ENCODE peak calls at places on chromosome X, in seven cellular contexts. One of them, this sample, is unnamed.

GRCh38 chrX:40108084-40108958 is 10.6 kb upstream of the BCOR start:
- DNase-seq in esophagus squamous epithelium: no peak
- DNase-seq in AG04450: no peak
- DNase-seq in MM.1S: no peak
- DNase-seq in tibial artery: no peak
- DNase-seq in ovary: peak; percentile 60
- DNase-seq in spleen: peak; percentile 77
- DNase-seq in this sample: peak; percentile 87

GRCh38 chrX:107716045-107716684 is 59.4 kb downstream of the TSC22D3 start:
- DNase-seq in esophagus squamous epithelium: no peak
- DNase-seq in AG04450: no peak
- DNase-seq in MM.1S: peak; percentile 27
- DNase-seq in tibial artery: no peak
- DNase-seq in ovary: peak; percentile 48
- DNase-seq in spleen: peak; percentile 85
- DNase-seq in this sample: peak; percentile 57

GRCh38 chrX:137432609-137433008 is 133.3 kb upstream of the ZIC3 start:
- DNase-seq in esophagus squamous epithelium: no peak
- DNase-seq in AG04450: no peak
- DNase-seq in MM.1S: peak; percentile 64
- DNase-seq in tibial artery: no peak
- DNase-seq in ovary: no peak
- DNase-seq in spleen: no peak
- DNase-seq in this sample: no peak

GRCh38 chrX:140425712-140426395 is 79.0 kb downstream of the SOX3 start:
- DNase-seq in esophagus squamous epithelium: no peak
- DNase-seq in AG04450: no peak
- DNase-seq in MM.1S: no peak
- DNase-seq in tibial artery: no peak
- DNase-seq in ovary: no peak
- DNase-seq in spleen: no peak
- DNase-seq in this sample: no peak

GRCh38 chrX:103367502-103367901 is 8.8 kb upstream of the BEX3 start:
- DNase-seq in esophagus squamous epithelium: no peak
- DNase-seq in AG04450: no peak
- DNase-seq in MM.1S: no peak
- DNase-seq in tibial artery: no peak
- DNase-seq in ovary: no peak
- DNase-seq in spleen: no peak
- DNase-seq in this sample: no peak

GRCh38 chrX:110317820-110318663 is at the start of gene AMMECR1:
- DNase-seq in esophagus squamous epithelium: peak; percentile 17
- DNase-seq in AG04450: peak; percentile 41
- DNase-seq in MM.1S: peak; percentile 83
- DNase-seq in tibial artery: peak; percentile 72
- DNase-seq in ovary: peak; percentile 87
- DNase-seq in spleen: peak; percentile 94
- DNase-seq in this sample: peak; percentile 85

GRCh38 chrX:150465856-150466775 is 102.3 kb upstream of the MTM1 start:
- DNase-seq in esophagus squamous epithelium: no peak
- DNase-seq in AG04450: no peak
- DNase-seq in MM.1S: no peak
- DNase-seq in tibial artery: no peak
- DNase-seq in ovary: peak; percentile 59
- DNase-seq in spleen: no peak
- DNase-seq in this sample: no peak

GRCh38 chrX:35392232-35392631 is 405.9 kb upstream of the MAGEB16 start:
- DNase-seq in esophagus squamous epithelium: no peak
- DNase-seq in AG04450: no peak
- DNase-seq in MM.1S: no peak
- DNase-seq in tibial artery: no peak
- DNase-seq in ovary: no peak
- DNase-seq in spleen: no peak
- DNase-seq in this sample: no peak

GRCh38 chrX:41084044-41084359 is 1.2 kb upstream of the USP9X start:
- DNase-seq in esophagus squamous epithelium: no peak
- DNase-seq in AG04450: no peak
- DNase-seq in MM.1S: no peak
- DNase-seq in tibial artery: no peak
- DNase-seq in ovary: no peak
- DNase-seq in spleen: no peak
- DNase-seq in this sample: no peak

GRCh38 chrX:101658661-101659477 is 781 bp downstream of the ARMCX2 start:
- DNase-seq in esophagus squamous epithelium: peak; percentile 1
- DNase-seq in AG04450: no peak
- DNase-seq in MM.1S: peak; percentile 39
- DNase-seq in tibial artery: peak; percentile 79
- DNase-seq in ovary: peak; percentile 83
- DNase-seq in spleen: peak; percentile 84
- DNase-seq in this sample: peak; percentile 89

GRCh38 chrX:45596190-45596808 is 395.6 kb upstream of the DIPK2B start:
- DNase-seq in esophagus squamous epithelium: no peak
- DNase-seq in AG04450: no peak
- DNase-seq in MM.1S: no peak
- DNase-seq in tibial artery: no peak
- DNase-seq in ovary: no peak
- DNase-seq in spleen: no peak
- DNase-seq in this sample: no peak

GRCh38 chrX:13533726-13534125 is 35.7 kb upstream of the EGFL6 start:
- DNase-seq in esophagus squamous epithelium: no peak
- DNase-seq in AG04450: no peak
- DNase-seq in MM.1S: no peak
- DNase-seq in tibial artery: no peak
- DNase-seq in ovary: no peak
- DNase-seq in spleen: no peak
- DNase-seq in this sample: no peak

GRCh38 chrX:19990519-19991349 is at the start of gene BCLAF3:
- DNase-seq in esophagus squamous epithelium: peak; percentile 46
- DNase-seq in AG04450: peak; percentile 55
- DNase-seq in MM.1S: peak; percentile 85
- DNase-seq in tibial artery: peak; percentile 84
- DNase-seq in ovary: peak; percentile 94
- DNase-seq in spleen: peak; percentile 97
- DNase-seq in this sample: peak; percentile 93

GRCh38 chrX:18676470-18676869 is 4.6 kb upstream of the RS1 start:
- DNase-seq in esophagus squamous epithelium: no peak
- DNase-seq in AG04450: no peak
- DNase-seq in MM.1S: no peak
- DNase-seq in tibial artery: no peak
- DNase-seq in ovary: peak; percentile 33
- DNase-seq in spleen: no peak
- DNase-seq in this sample: no peak

GRCh38 chrX:53223955-53224859 is 800 bp downstream of the KDM5C start:
- DNase-seq in esophagus squamous epithelium: no peak
- DNase-seq in AG04450: peak; percentile 10
- DNase-seq in MM.1S: no peak
- DNase-seq in tibial artery: no peak
- DNase-seq in ovary: no peak
- DNase-seq in spleen: peak; percentile 90
- DNase-seq in this sample: no peak

GRCh38 chrX:112691361-112691760 is 11.6 kb upstream of the LHFPL1 start:
- DNase-seq in esophagus squamous epithelium: no peak
- DNase-seq in AG04450: no peak
- DNase-seq in MM.1S: no peak
- DNase-seq in tibial artery: no peak
- DNase-seq in ovary: no peak
- DNase-seq in spleen: no peak
- DNase-seq in this sample: no peak

GRCh38 chrX:11341274-11342256 is 48.4 kb downstream of the AMELX start:
- DNase-seq in esophagus squamous epithelium: peak; percentile 3
- DNase-seq in AG04450: no peak
- DNase-seq in MM.1S: no peak
- DNase-seq in tibial artery: peak; percentile 74
- DNase-seq in ovary: peak; percentile 67
- DNase-seq in spleen: no peak
- DNase-seq in this sample: peak; percentile 86

GRCh38 chrX:113470166-113470565 is 629.5 kb upstream of the AMOT start:
- DNase-seq in esophagus squamous epithelium: no peak
- DNase-seq in AG04450: no peak
- DNase-seq in MM.1S: no peak
- DNase-seq in tibial artery: no peak
- DNase-seq in ovary: no peak
- DNase-seq in spleen: no peak
- DNase-seq in this sample: no peak

DNA sequence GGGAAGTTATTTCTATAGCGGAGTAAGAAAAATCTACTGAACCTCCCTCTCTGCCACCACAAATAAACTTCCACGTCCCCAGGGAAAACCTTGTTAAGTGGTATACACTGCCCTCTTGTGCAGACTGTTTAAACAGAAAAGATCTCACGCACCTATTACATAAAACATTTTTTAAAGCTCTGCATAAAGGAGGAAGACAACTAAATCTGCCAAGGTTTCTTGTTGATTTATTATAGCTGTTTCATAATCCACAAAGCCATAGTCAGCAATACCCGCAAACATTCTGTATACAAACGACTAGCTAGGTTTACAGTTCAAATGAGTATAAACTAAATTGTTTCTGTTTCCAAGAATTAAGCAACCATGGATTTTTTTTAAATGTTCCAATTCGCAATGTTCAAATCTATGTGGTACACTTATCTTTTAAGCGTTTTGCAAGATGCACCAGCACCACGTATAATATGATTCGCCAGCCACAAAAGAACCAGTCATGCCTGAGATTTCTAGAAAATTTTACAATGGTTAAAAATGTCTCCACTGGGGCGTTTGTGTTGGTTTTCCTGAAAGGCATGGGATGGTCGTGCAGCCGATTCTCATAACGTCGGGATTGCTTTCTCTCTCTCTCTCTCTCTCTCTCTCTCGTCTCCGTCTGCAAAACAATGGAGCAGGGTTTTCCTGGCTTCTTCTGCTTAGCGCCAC is 164.6 kb downstream of the PRKX start:
- DNase-seq in esophagus squamous epithelium: no peak
- DNase-seq in AG04450: peak; percentile 62
- DNase-seq in MM.1S: no peak
- DNase-seq in tibial artery: no peak
- DNase-seq in ovary: no peak
- DNase-seq in spleen: no peak
- DNase-seq in this sample: no peak
- H3K4me3 ChIP-seq in esophagus squamous epithelium: peak overlapping the region; percentile 28
- H3K4me3 ChIP-seq in AG04450: peak overlapping the region; percentile 40
- H3K4me3 ChIP-seq in MM.1S: no peak overlapping the region
- H3K4me3 ChIP-seq in tibial artery: peak overlapping the region; percentile 31
- H3K4me3 ChIP-seq in ovary: no peak overlapping the region
- H3K4me3 ChIP-seq in spleen: no peak overlapping the region
- H3K4me3 ChIP-seq in this sample: no peak overlapping the region

DNA sequence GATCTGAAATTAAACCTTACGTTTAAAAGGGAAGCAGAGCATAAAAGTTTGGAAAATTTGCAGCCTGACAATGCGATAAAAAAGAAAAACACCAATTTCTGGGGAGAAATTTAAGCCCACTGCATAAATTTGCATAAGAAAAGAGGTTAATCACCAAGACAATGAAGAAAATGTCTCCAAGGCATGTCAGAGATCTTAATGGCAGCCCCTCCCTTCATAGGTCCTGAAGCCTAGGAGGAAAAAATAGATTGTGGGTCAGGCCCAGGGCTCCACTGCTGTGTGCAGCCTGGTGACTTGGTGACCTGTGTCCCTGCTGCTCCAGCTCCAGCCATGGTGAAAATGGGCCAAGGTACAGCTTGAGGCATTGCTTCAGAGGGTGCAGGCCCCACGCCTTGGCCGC is 264.0 kb upstream of the CT83 start:
- DNase-seq in esophagus squamous epithelium: no peak
- DNase-seq in AG04450: no peak
- DNase-seq in MM.1S: no peak
- DNase-seq in tibial artery: no peak
- DNase-seq in ovary: no peak
- DNase-seq in spleen: no peak
- DNase-seq in this sample: no peak
- H3K27ac ChIP-seq in esophagus squamous epithelium: no peak overlapping the region
- H3K27ac ChIP-seq in AG04450: no peak overlapping the region
- H3K27ac ChIP-seq in MM.1S: no peak overlapping the region
- H3K27ac ChIP-seq in tibial artery: no peak overlapping the region
- H3K27ac ChIP-seq in ovary: no peak overlapping the region
- H3K27ac ChIP-seq in spleen: no peak overlapping the region
- H3K27ac ChIP-seq in this sample: no peak overlapping the region

DNA sequence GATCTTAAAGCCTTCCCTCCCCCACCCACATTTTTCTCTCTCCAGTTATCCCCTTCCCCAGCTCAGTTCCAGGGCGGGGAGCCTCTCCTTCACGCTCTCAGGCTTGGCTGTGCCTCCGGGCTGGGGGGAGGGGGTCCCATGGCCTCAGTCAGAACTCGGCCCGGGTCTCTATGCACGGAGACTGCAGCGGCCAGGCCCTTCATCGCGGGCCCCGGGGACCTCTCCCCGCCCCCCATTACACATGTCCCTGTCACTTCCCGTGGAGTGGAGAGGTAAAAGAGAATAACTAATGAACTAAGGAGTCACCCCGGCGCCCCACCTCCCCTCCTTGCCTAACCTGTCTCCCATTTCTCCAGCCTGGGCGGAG is 838 bp upstream of the PRICKLE3 start:
- DNase-seq in esophagus squamous epithelium: no peak
- DNase-seq in AG04450: no peak
- DNase-seq in MM.1S: no peak
- DNase-seq in tibial artery: no peak
- DNase-seq in ovary: no peak
- DNase-seq in spleen: peak; percentile 72
- DNase-seq in this sample: no peak
- H3K4me3 ChIP-seq in esophagus squamous epithelium: no peak overlapping the region
- H3K4me3 ChIP-seq in AG04450: no peak overlapping the region
- H3K4me3 ChIP-seq in MM.1S: no peak overlapping the region
- H3K4me3 ChIP-seq in tibial artery: no peak overlapping the region
- H3K4me3 ChIP-seq in ovary: no peak overlapping the region
- H3K4me3 ChIP-seq in spleen: no peak overlapping the region
- H3K4me3 ChIP-seq in this sample: no peak overlapping the region

GRCh38 chrX:153902388-153902787 is 2.1 kb upstream of the AVPR2 start:
- DNase-seq in esophagus squamous epithelium: no peak
- DNase-seq in AG04450: no peak
- DNase-seq in MM.1S: no peak
- DNase-seq in tibial artery: no peak
- DNase-seq in ovary: no peak
- DNase-seq in spleen: no peak
- DNase-seq in this sample: no peak
- H3K27ac ChIP-seq in esophagus squamous epithelium: no peak overlapping the region
- H3K27ac ChIP-seq in AG04450: no peak overlapping the region
- H3K27ac ChIP-seq in MM.1S: no peak overlapping the region
- H3K27ac ChIP-seq in tibial artery: no peak overlapping the region
- H3K27ac ChIP-seq in ovary: no peak overlapping the region
- H3K27ac ChIP-seq in spleen: no peak overlapping the region
- H3K27ac ChIP-seq in this sample: no peak overlapping the region

GRCh38 chrX:72238721-72239475 is at the start of gene ERCC6L:
- DNase-seq in esophagus squamous epithelium: peak; percentile 25
- DNase-seq in AG04450: peak; percentile 55
- DNase-seq in MM.1S: peak; percentile 83
- DNase-seq in tibial artery: peak; percentile 82
- DNase-seq in ovary: peak; percentile 92
- DNase-seq in spleen: peak; percentile 95
- DNase-seq in this sample: peak; percentile 95
- H3K4me3 ChIP-seq in esophagus squamous epithelium: peak within 1 kb of the TSS; percentile 42
- H3K4me3 ChIP-seq in AG04450: peak within 1 kb of the TSS; percentile 57
- H3K4me3 ChIP-seq in MM.1S: peak within 1 kb of the TSS; percentile 66
- H3K4me3 ChIP-seq in tibial artery: peak within 1 kb of the TSS; percentile 43
- H3K4me3 ChIP-seq in ovary: peak within 1 kb of the TSS; percentile 9
- H3K4me3 ChIP-seq in spleen: peak within 1 kb of the TSS; percentile 21
- H3K4me3 ChIP-seq in this sample: no peak within 1 kb of the TSS

GRCh38 chrX:12447448-12448154 is 309.3 kb downstream of the FRMPD4 start:
- DNase-seq in esophagus squamous epithelium: no peak
- DNase-seq in AG04450: peak; percentile 81
- DNase-seq in MM.1S: no peak
- DNase-seq in tibial artery: no peak
- DNase-seq in ovary: no peak
- DNase-seq in spleen: no peak
- DNase-seq in this sample: no peak
- H3K27ac ChIP-seq in esophagus squamous epithelium: no peak overlapping the region
- H3K27ac ChIP-seq in AG04450: peak overlapping the region; percentile 85
- H3K27ac ChIP-seq in MM.1S: no peak overlapping the region
- H3K27ac ChIP-seq in tibial artery: no peak overlapping the region
- H3K27ac ChIP-seq in ovary: no peak overlapping the region
- H3K27ac ChIP-seq in spleen: no peak overlapping the region
- H3K27ac ChIP-seq in this sample: no peak overlapping the region

This sample was measured in aorta.